ENCODE peak calls at places on chromosome 13, in ten cellular contexts. Q is IMR-90, K is fibroblast of lung, P is MM.1S, D is hepatocyte, S is mammary epithelial cell, B is Karpas-422, A is PC-3, C is K562, M is neural progenitor cell. X is an unnamed sample.

GRCh38 chr13:75876371-75877050 is 240.4 kb downstream of the LMO7 start:
- DNase-seq in D (peak; percentile 74), K (peak; percentile 47), C (peak; percentile 53), Q (peak; percentile 73), M (peak; percentile 71), S (peak; percentile 53), P (peak; percentile 80), B (peak; percentile 79), A (peak; percentile 72), X (peak; percentile 5)

GRCh38 chr13:44904982-44905381 is 84.3 kb downstream of the NUFIP1 start:
- DNase-seq in A (peak; percentile 75), M (no peak), Q (peak; percentile 97), B (no peak), K (peak; percentile 98), D (peak; percentile 79), C (no peak), S (peak; percentile 36), P (no peak), X (no peak)

GRCh38 chr13:82070411-82070810 is 1729.5 kb upstream of the SPRY2 start:
- DNase-seq in S (no peak), K (no peak), P (no peak), M (no peak), Q (no peak), A (no peak), B (no peak), C (no peak), D (no peak), X (no peak)

GRCh38 chr13:93262729-93263128 is 36.1 kb downstream of the GPC6 start:
- DNase-seq in A (peak; percentile 80), Q (peak; percentile 85), K (peak; percentile 90), M (no peak), D (no peak), C (no peak), P (no peak), B (no peak), S (peak; percentile 71), X (no peak)

GRCh38 chr13:21670883-21671792 is at the start of gene FGF9:
- DNase-seq in Q (peak; percentile 79), C (peak; percentile 78), S (peak; percentile 84), K (peak; percentile 83), A (peak; percentile 65), B (peak; percentile 94), M (peak; percentile 96), P (peak; percentile 81), D (peak; percentile 92), X (no peak)

GRCh38 chr13:30618186-30618937 is 642 bp downstream of the USPL1 start:
- DNase-seq in C (peak; percentile 6), P (peak; percentile 12), S (peak; percentile 23), D (peak; percentile 25), A (peak; percentile 10), Q (no peak), K (peak; percentile 14), M (peak; percentile 15), B (peak; percentile 71), X (no peak)

GRCh38 chr13:34361528-34361927 is 543.6 kb downstream of the RFC3 start:
- DNase-seq in B (no peak), M (no peak), S (peak; percentile 62), K (peak; percentile 13), D (peak; percentile 13), A (peak; percentile 47), P (no peak), Q (no peak), C (no peak), X (peak; percentile 45)

GRCh38 chr13:106336663-106337062 is 198.8 kb downstream of the EFNB2 start:
- DNase-seq in P (no peak), D (no peak), A (no peak), S (no peak), B (no peak), Q (no peak), M (no peak), C (no peak), K (no peak), X (no peak)

GRCh38 chr13:78228211-78228610 is 309.6 kb upstream of the EDNRB start:
- DNase-seq in P (no peak), C (no peak), S (no peak), D (no peak), K (peak; percentile 66), M (no peak), A (no peak), B (no peak), Q (no peak), X (no peak)

GRCh38 chr13:108662528-108662927 is 33.1 kb downstream of the MYO16 start:
- DNase-seq in M (no peak), P (no peak), S (no peak), Q (no peak), D (no peak), C (no peak), K (no peak), A (peak; percentile 41), B (no peak), X (no peak)

GRCh38 chr13:29428310-29428991 is 167.0 kb downstream of the SLC7A1 start:
- DNase-seq in M (peak; percentile 71), S (peak; percentile 58), B (no peak), Q (no peak), K (peak; percentile 24), P (no peak), D (peak; percentile 20), A (no peak), C (peak; percentile 11), X (no peak)

GRCh38 chr13:111957913-111958450 is 109.0 kb upstream of the SOX1 start:
- DNase-seq in D (no peak), B (no peak), Q (no peak), M (no peak), K (no peak), C (no peak), S (no peak), P (no peak), A (no peak), X (no peak)

GRCh38 chr13:67134322-67135129 is 95.6 kb downstream of the PCDH9 start:
- DNase-seq in M (no peak), P (no peak), S (no peak), D (no peak), K (peak; percentile 18), B (no peak), A (no peak), Q (peak; percentile 25), C (no peak), X (no peak)

GRCh38 chr13:46637213-46637612 is 84.2 kb downstream of the LRCH1 start:
- DNase-seq in P (no peak), M (no peak), C (no peak), K (no peak), A (no peak), B (no peak), Q (no peak), D (no peak), S (no peak), X (no peak)
- H4K20me1 ChIP-seq in P (no peaks in the 10 kb centered on the region), M (no peaks in the 10 kb centered on the region), C (peaks cover 18% of the 10 kb centered on the region), K (no peaks in the 10 kb centered on the region), A (no peaks in the 10 kb centered on the region), B (peaks cover 9% of the 10 kb centered on the region), Q (peaks cover 23% of the 10 kb centered on the region), D (peaks cover 3% of the 10 kb centered on the region), S (no peaks in the 10 kb centered on the region), X (no peaks in the 10 kb centered on the region)

GRCh38 chr13:36115306-36115705 is 15.9 kb downstream of the DCLK1 start:
- DNase-seq in C (no peak), K (no peak), S (no peak), A (no peak), P (no peak), M (no peak), Q (no peak), D (no peak), B (no peak), X (no peak)
- H4K20me1 ChIP-seq in C (no peaks in the 10 kb centered on the region), K (no peaks in the 10 kb centered on the region), S (no peaks in the 10 kb centered on the region), A (no peaks in the 10 kb centered on the region), P (no peaks in the 10 kb centered on the region), M (no peaks in the 10 kb centered on the region), Q (no peaks in the 10 kb centered on the region), D (no peaks in the 10 kb centered on the region), B (no peaks in the 10 kb centered on the region), X (no peaks in the 10 kb centered on the region)

GRCh38 chr13:20033486-20033885 is 75.0 kb downstream of the ZMYM2 start:
- DNase-seq in K (no peak), Q (no peak), S (peak; percentile 26), P (no peak), C (no peak), A (no peak), B (no peak), D (no peak), M (no peak), X (no peak)
- H4K20me1 ChIP-seq in K (no peaks in the 10 kb centered on the region), Q (no peaks in the 10 kb centered on the region), S (no peaks in the 10 kb centered on the region), P (no peaks in the 10 kb centered on the region), C (no peaks in the 10 kb centered on the region), A (no peaks in the 10 kb centered on the region), B (peaks cover 5% of the 10 kb centered on the region), D (peaks cover 3% of the 10 kb centered on the region), M (peaks cover 8% of the 10 kb centered on the region), X (no peaks in the 10 kb centered on the region)

GRCh38 chr13:79328510-79328909 is 77.5 kb downstream of the RBM26 start:
- DNase-seq in Q (no peak), P (no peak), D (no peak), M (no peak), S (no peak), C (no peak), A (no peak), K (no peak), B (no peak), X (no peak)
- H4K20me1 ChIP-seq in Q (no peaks in the 10 kb centered on the region), P (no peaks in the 10 kb centered on the region), D (no peaks in the 10 kb centered on the region), M (no peaks in the 10 kb centered on the region), S (no peaks in the 10 kb centered on the region), C (no peaks in the 10 kb centered on the region), A (no peaks in the 10 kb centered on the region), K (no peaks in the 10 kb centered on the region), B (no peaks in the 10 kb centered on the region), X (no peaks in the 10 kb centered on the region)

DNA sequence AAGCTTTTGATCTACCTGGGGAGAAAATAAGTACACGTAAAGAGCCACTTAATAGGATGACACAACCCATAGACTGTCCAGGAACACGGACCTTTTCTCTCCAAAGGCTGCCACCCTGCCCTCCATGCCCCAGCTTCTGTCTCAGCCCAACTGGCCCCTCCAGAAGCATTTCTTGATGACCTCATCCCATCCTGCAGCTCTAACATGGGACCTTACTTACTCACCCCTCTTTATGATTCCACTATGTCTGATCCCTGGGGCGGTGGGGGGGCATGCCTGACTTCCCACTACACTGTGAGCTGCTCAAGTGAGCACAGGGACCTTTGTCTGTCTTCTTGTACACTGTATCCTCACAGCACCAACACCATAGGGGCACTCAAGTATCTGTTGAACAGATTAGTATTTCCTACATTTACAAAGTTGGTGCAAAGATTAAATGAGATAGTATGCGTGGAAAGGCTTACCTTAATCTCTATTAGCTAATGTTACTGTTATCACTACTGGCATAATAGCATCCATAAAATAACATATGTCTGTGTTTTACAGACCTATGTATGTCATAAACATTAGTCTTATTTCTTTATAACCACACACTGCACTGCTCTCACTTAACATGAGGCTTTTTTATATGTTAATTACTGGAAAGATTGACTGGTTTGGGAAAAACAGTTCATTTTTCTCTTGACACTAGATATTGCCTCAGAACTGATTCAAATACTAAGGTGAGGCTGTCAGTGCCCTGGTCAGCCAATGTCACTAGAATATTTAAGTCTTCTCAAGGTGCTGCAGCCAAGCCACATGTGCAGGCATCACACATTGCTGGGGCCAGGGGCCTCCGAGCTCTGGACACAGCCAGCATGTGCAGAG is 100.9 kb downstream of the FOXO1 start:
- DNase-seq in C (no peak), K (no peak), M (no peak), D (no peak), Q (no peak), S (no peak), A (no peak), P (no peak), B (no peak), X (no peak)
- H4K20me1 ChIP-seq in C (peaks cover 5% of the 10 kb centered on the region), K (no peaks in the 10 kb centered on the region), M (no peaks in the 10 kb centered on the region), D (peaks cover 14% of the 10 kb centered on the region), Q (no peaks in the 10 kb centered on the region), S (no peaks in the 10 kb centered on the region), A (no peaks in the 10 kb centered on the region), P (no peaks in the 10 kb centered on the region), B (peaks cover 60% of the 10 kb centered on the region), X (no peaks in the 10 kb centered on the region)